ENCODE peak calls at places on chromosomes 11 and 22, in four cellular contexts. G is body of pancreas; T is stimulated activated CD4-positive, alpha-beta T cell treated with anti-CD3 and anti-CD28 coated beads, TNF-alpha, amount 100 ng/mL, for 1 hour; E is mucosa of descending colon. W is an unnamed sample.

GRCh38 chr22:29642694-29643093 is 39.3 kb downstream of the NF2 start:
- DNase-seq in G (no peak), T (no peak), E (no peak), W (no peak)

GRCh38 chr11:73980001-73980960 is 2.4 kb downstream of the UCP2 start:
- DNase-seq in G (peak), T (peak), E (peak), W (no peak)

GRCh38 chr22:30357650-30358215 is 926 bp downstream of the CCDC157 start:
- DNase-seq in G (no peak), T (no peak), E (no peak), W (no peak)

GRCh38 chr22:30127749-30128166 is 47.5 kb downstream of the HORMAD2 start:
- DNase-seq in G (no peak), T (no peak), E (no peak), W (no peak)

GRCh38 chr22:23282089-23282501 is 101.8 kb downstream of the BCR start:
- DNase-seq in G (peak), T (no peak), E (peak), W (peak)

GRCh38 chr11:74159642-74160041 is 11.2 kb downstream of the C2CD3 start:
- DNase-seq in G (no peak), T (no peak), E (no peak), W (no peak)

GRCh38 chr11:107707807-107708206 is 4.0 kb downstream of the SLN start:
- DNase-seq in G (no peak), T (no peak), E (no peak), W (no peak)

GRCh38 chr11:44978961-44979331 is 28.3 kb upstream of the TP53I11 start:
- DNase-seq in G (peak), T (no peak), E (peak), W (no peak)

GRCh38 chr11:129259950-129260349 is 67.8 kb upstream of the ARHGAP32 start:
- DNase-seq in G (no peak), T (no peak), E (no peak), W (peak)

GRCh38 chr11:11520231-11521015 is 101.4 kb downstream of the GALNT18 start:
- DNase-seq in G (no peak), T (no peak), E (no peak), W (no peak)

GRCh38 chr11:2898366-2899079 is 12.9 kb upstream of the CDKN1C start:
- DNase-seq in G (no peak), T (no peak), E (peak), W (peak)